ENCODE peak calls at places on chromosomes 13 and 19, in five cellular contexts. E is activated T-helper 1 cell treated with anti-CD3 and anti-CD28 coated beads, Interleukin-12 subunit alpha, Interleukin-12 subunit beta, Interleukin-2, Interleukin-4 antibody, amounts not matched to agents 30 ng/mL and 10 ng/mL and 1 ng/mL, durations not matched to agents 14 hours and 24 hours and 36 hours; Z is fibroblast of lung; D is heart left ventricle; U is lower lobe of right lung. V is an unnamed sample.

GRCh38 chr13:27044837-27045570 is 126.6 kb downstream of the USP12 start:
- DNase-seq in E (no peak), Z (no peak), D (no peak), U (no peak), V (no peak)

GRCh38 chr13:36418022-36418805 is 14.1 kb upstream of the CCNA1 start:
- DNase-seq in E (no peak), Z (peak; percentile 92), D (no peak), U (no peak), V (no peak)

GRCh38 chr13:73059460-73060250 is 850 bp downstream of the KLF5 start:
- DNase-seq in E (peak; percentile 37), Z (peak; percentile 36), D (peak; percentile 44), U (peak; percentile 86), V (peak; percentile 92)

GRCh38 chr19:47356900-47357299 is 7.8 kb downstream of the DHX34 start:
- DNase-seq in E (no peak), Z (no peak), D (no peak), U (no peak), V (no peak)

GRCh38 chr13:113034451-113035208 is 65.6 kb downstream of the MCF2L start:
- DNase-seq in E (no peak), Z (peak; percentile 36), D (peak; percentile 40), U (no peak), V (peak; percentile 51)

GRCh38 chr13:62847520-62847919 is 1431.9 kb upstream of the PCDH20 start:
- DNase-seq in E (no peak), Z (no peak), D (no peak), U (no peak), V (no peak)

GRCh38 chr13:51479199-51479523 is 26.3 kb upstream of the INTS6 start:
- DNase-seq in E (no peak), Z (peak; percentile 76), D (no peak), U (no peak), V (no peak)

GRCh38 chr13:109567315-109567714 is 219.1 kb downstream of the IRS2 start:
- DNase-seq in E (no peak), Z (no peak), D (no peak), U (no peak), V (no peak)

GRCh38 chr19:719081-719512 is 10.4 kb downstream of the PALM start:
- DNase-seq in E (no peak), Z (no peak), D (no peak), U (no peak), V (no peak)

GRCh38 chr19:36115453-36116343 is at the start of gene TBCB:
- DNase-seq in E (peak; percentile 77), Z (no peak), D (peak; percentile 83), U (peak; percentile 89), V (peak; percentile 88)

GRCh38 chr19:43786665-43787064 is 5.9 kb upstream of the KCNN4 start:
- DNase-seq in E (no peak), Z (no peak), D (no peak), U (no peak), V (no peak)

GRCh38 chr13:65825039-65825438 is 1405.1 kb downstream of the PCDH9 start:
- DNase-seq in E (no peak), Z (no peak), D (no peak), U (no peak), V (no peak)

GRCh38 chr13:103140001-103140671 is 73.9 kb upstream of the SLC10A2 start:
- DNase-seq in E (no peak), Z (no peak), D (no peak), U (no peak), V (no peak)

GRCh38 chr19:1747285-1748114 is 5.8 kb upstream of the ONECUT3 start:
- DNase-seq in E (no peak), Z (peak; percentile 91), D (no peak), U (no peak), V (no peak)

GRCh38 chr13:46355906-46356305 is 31.1 kb downstream of the RUBCNL start:
- DNase-seq in E (no peak), Z (peak; percentile 49), D (no peak), U (no peak), V (no peak)

GRCh38 chr13:74306496-74306895 is 172.3 kb upstream of the KLF12 start:
- DNase-seq in E (no peak), Z (peak; percentile 40), D (no peak), U (no peak), V (no peak)

GRCh38 chr13:48654511-48654910 is 782 bp downstream of the CYSLTR2 start:
- DNase-seq in E (no peak), Z (no peak), D (no peak), U (no peak), V (no peak)

GRCh38 chr13:22757530-22758120 is 423.2 kb upstream of the SGCG start:
- DNase-seq in E (no peak), Z (no peak), D (no peak), U (no peak), V (no peak)

GRCh38 chr13:75792526-75793187 is 156.5 kb downstream of the LMO7 start:
- DNase-seq in E (no peak), Z (peak; percentile 69), D (no peak), U (no peak), V (no peak)

GRCh38 chr13:45391926-45392325 is 26.2 kb downstream of the SLC25A30 start:
- DNase-seq in E (no peak), Z (no peak), D (no peak), U (no peak), V (no peak)

GRCh38 chr13:90445179-90445578 is 902.3 kb upstream of the MIR17HG start:
- DNase-seq in E (no peak), Z (peak; percentile 98), D (no peak), U (no peak), V (no peak)

GRCh38 chr19:1435378-1435989 is 2.7 kb upstream of the RPS15 start:
- DNase-seq in E (no peak), Z (no peak), D (no peak), U (no peak), V (no peak)

GRCh38 chr19:49133621-49134454 is 14.5 kb downstream of the PPFIA3 start:
- DNase-seq in E (peak; percentile 55), Z (peak; percentile 20), D (peak; percentile 64), U (peak; percentile 85), V (peak; percentile 90)

GRCh38 chr19:12778020-12778904 is 2.9 kb upstream of the HOOK2 start:
- DNase-seq in E (peak; percentile 32), Z (peak; percentile 83), D (peak; percentile 84), U (peak; percentile 81), V (peak; percentile 91)

GRCh38 chr19:48975947-48976847 is 11.1 kb downstream of the FTL start:
- DNase-seq in E (no peak), Z (no peak), D (no peak), U (no peak), V (no peak)

GRCh38 chr13:113013303-113013702 is 44.3 kb downstream of the MCF2L start:
- DNase-seq in E (no peak), Z (no peak), D (no peak), U (peak; percentile 45), V (no peak)

GRCh38 chr13:63112799-63113395 is 1697.2 kb upstream of the PCDH20 start:
- DNase-seq in E (no peak), Z (no peak), D (no peak), U (no peak), V (no peak)

GRCh38 chr13:110340812-110341444 is 33.8 kb downstream of the COL4A2 start:
- DNase-seq in E (peak; percentile 38), Z (peak; percentile 87), D (peak; percentile 86), U (peak; percentile 73), V (peak; percentile 66)

GRCh38 chr13:27450921-27451461 is 627 bp upstream of the MTIF3 start:
- DNase-seq in E (no peak), Z (peak; percentile 66), D (peak; percentile 42), U (peak; percentile 68), V (peak; percentile 84)

GRCh38 chr19:1837625-1838105 is 10.6 kb downstream of the REXO1 start:
- DNase-seq in E (peak; percentile 28), Z (no peak), D (no peak), U (no peak), V (no peak)